ENCODE peak calls at places on chromosomes 1 and 21, in ten cellular contexts. Q is CD8-positive, alpha-beta memory T cell; O is pancreas; I is mesendoderm; G is stomach; F is left lung; L is MM.1S; W is BE2C; S is tibial artery; V is HAP-1. H is an unnamed sample. For H3K4me1 and H3K27me3, the result is how much of the 10 kb centered on the place peaks cover.

GRCh38 chr1:87714278-87714677 is 385.6 kb downstream of the LMO4 start:
- DNase-seq in Q (no peak), O (no peak), I (no peak), G (no peak), F (no peak), L (no peak), W (no peak), S (no peak), V (no peak), H (no peak)

GRCh38 chr1:244212792-244213475 is 161.9 kb downstream of the ZBTB18 start:
- DNase-seq in Q (no peak), O (no peak), I (no peak), G (no peak), F (no peak), L (no peak), W (no peak), S (no peak), V (no peak), H (no peak)

GRCh38 chr21:16913010-16913409 is 599.8 kb upstream of the CXADR start:
- DNase-seq in Q (no peak), O (no peak), I (peak), G (no peak), F (no peak), L (no peak), W (peak), S (no peak), V (no peak), H (no peak)

GRCh38 chr21:35585155-35585554 is 475.2 kb downstream of the SETD4 start:
- DNase-seq in Q (no peak), O (no peak), I (no peak), G (no peak), F (no peak), L (no peak), W (no peak), S (no peak), V (no peak), H (no peak)

GRCh38 chr1:233664254-233664653 is 50.3 kb downstream of the KCNK1 start:
- DNase-seq in Q (no peak), O (no peak), I (no peak), G (no peak), F (no peak), L (no peak), W (no peak), S (no peak), V (no peak), H (no peak)

GRCh38 chr1:102529446-102529845 is 532.7 kb upstream of the OLFM3 start:
- DNase-seq in Q (no peak), O (no peak), I (peak), G (no peak), F (no peak), L (no peak), W (no peak), S (no peak), V (no peak), H (no peak)

GRCh38 chr1:7108251-7108650 is 323.0 kb downstream of the CAMTA1 start:
- DNase-seq in Q (no peak), O (no peak), I (no peak), G (no peak), F (no peak), L (peak), W (no peak), S (no peak), V (no peak), H (no peak)

GRCh38 chr1:224435999-224436398 is 1.4 kb upstream of the WDR26 start:
- DNase-seq in Q (no peak), O (no peak), I (no peak), G (no peak), F (no peak), L (no peak), W (no peak), S (no peak), V (no peak), H (no peak)

GRCh38 chr1:8797230-8797629 is 20.2 kb downstream of the RERE start:
- DNase-seq in Q (no peak), O (no peak), I (no peak), G (no peak), F (no peak), L (no peak), W (no peak), S (no peak), V (no peak), H (no peak)

GRCh38 chr21:21406918-21407317 is 408.7 kb downstream of the NCAM2 start:
- DNase-seq in Q (no peak), O (no peak), I (no peak), G (no peak), F (no peak), L (peak), W (no peak), S (no peak), V (no peak), H (no peak)

GRCh38 chr1:200336111-200336845 is 73.6 kb downstream of the ZNF281 start:
- DNase-seq in Q (no peak), O (no peak), I (peak), G (no peak), F (no peak), L (no peak), W (no peak), S (no peak), V (no peak), H (no peak)

GRCh38 chr1:229407206-229408026 is 26.5 kb downstream of the ACTA1 start:
- DNase-seq in Q (no peak), O (no peak), I (peak), G (no peak), F (no peak), L (no peak), W (no peak), S (no peak), V (no peak), H (no peak)

GRCh38 chr1:109543988-109544735 is 4.3 kb upstream of the GNAI3 start:
- DNase-seq in Q (no peak), O (no peak), I (peak), G (no peak), F (no peak), L (no peak), W (no peak), S (no peak), V (no peak), H (no peak)

GRCh38 chr1:219330669-219331068 is 157.0 kb downstream of the LYPLAL1 start:
- DNase-seq in Q (no peak), O (no peak), I (no peak), G (no peak), F (no peak), L (no peak), W (no peak), S (no peak), V (no peak), H (no peak)

GRCh38 chr1:87051965-87052364 is 137.5 kb downstream of the HS2ST1 start:
- DNase-seq in Q (no peak), O (no peak), I (no peak), G (no peak), F (no peak), L (no peak), W (no peak), S (no peak), V (no peak), H (no peak)

GRCh38 chr21:24840287-24840686 is 767.0 kb downstream of the MRPL39 start:
- DNase-seq in Q (no peak), O (peak), I (no peak), G (no peak), F (peak), L (no peak), W (no peak), S (no peak), V (no peak), H (no peak)

GRCh38 chr1:208278638-208279037 is 34.5 kb upstream of the PLXNA2 start:
- DNase-seq in Q (no peak), O (no peak), I (peak), G (no peak), F (no peak), L (no peak), W (no peak), S (no peak), V (no peak), H (no peak)

GRCh38 chr1:182299728-182300581 is 91.6 kb downstream of the GLUL start:
- DNase-seq in Q (no peak), O (no peak), I (peak), G (peak), F (peak), L (no peak), W (no peak), S (peak), V (no peak), H (peak)

GRCh38 chr1:103266036-103266435 is 157.7 kb upstream of the COL11A1 start:
- DNase-seq in Q (no peak), O (no peak), I (no peak), G (no peak), F (no peak), L (no peak), W (no peak), S (no peak), V (no peak), H (no peak)

GRCh38 chr1:84619383-84620093 is 45.3 kb upstream of the CTBS start:
- DNase-seq in Q (no peak), O (no peak), I (peak), G (no peak), F (no peak), L (no peak), W (peak), S (no peak), V (no peak), H (no peak)

GRCh38 chr1:66729130-66729922 is 22.9 kb upstream of the DYNLT5 start:
- DNase-seq in Q (no peak), O (no peak), I (no peak), G (no peak), F (no peak), L (peak), W (no peak), S (no peak), V (no peak), H (no peak)

GRCh38 chr21:18368193-18368592 is 35.4 kb downstream of the TMPRSS15 start:
- DNase-seq in Q (no peak), O (no peak), I (peak), G (no peak), F (no peak), L (no peak), W (no peak), S (no peak), V (no peak), H (no peak)

GRCh38 chr1:173355281-173356031 is 121.7 kb upstream of the PRDX6 start:
- DNase-seq in Q (no peak), O (no peak), I (no peak), G (no peak), F (no peak), L (no peak), W (no peak), S (no peak), V (no peak), H (no peak)

GRCh38 chr1:166691476-166691875 is 147.8 kb upstream of the POGK start:
- DNase-seq in Q (no peak), O (no peak), I (no peak), G (no peak), F (no peak), L (no peak), W (no peak), S (no peak), V (no peak), H (no peak)

GRCh38 chr1:17586172-17586963 is 46.9 kb downstream of the ARHGEF10L start:
- DNase-seq in Q (no peak), O (no peak), I (peak), G (no peak), F (no peak), L (no peak), W (no peak), S (peak), V (no peak), H (no peak)

DNA sequence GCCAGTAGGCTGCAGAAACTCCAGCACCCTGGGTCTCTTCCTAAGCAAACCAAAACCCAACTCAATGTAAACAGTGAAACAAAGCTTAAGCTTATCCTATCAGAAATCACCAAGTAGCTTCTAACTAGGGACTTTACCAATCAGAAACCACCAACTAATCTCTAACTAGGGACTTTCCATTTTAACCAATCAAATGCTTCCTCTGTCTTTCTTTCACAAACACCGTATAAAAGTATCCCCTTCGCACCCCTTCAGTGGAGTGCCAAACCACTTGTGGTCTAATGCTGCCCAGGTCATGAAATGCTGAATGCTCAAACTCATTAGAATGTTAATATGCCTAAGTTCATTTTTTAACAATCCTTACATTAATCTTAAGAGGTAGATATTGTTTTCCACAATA is 250.5 kb upstream of the DUSP10 start:
- DNase-seq in Q (no peak), O (no peak), I (no peak), G (no peak), F (no peak), L (no peak), W (no peak), S (no peak), V (no peak), H (no peak)
- H3K4me1 ChIP-seq in Q (under half), O (under half), I (under half), G (under half), F (under half), L (under half), W (under half), S (under half), V (under half), H (under half)

GRCh38 chr1:21664806-21665588 is 4.2 kb downstream of the RAP1GAP start:
- DNase-seq in Q (no peak), O (no peak), I (no peak), G (peak), F (no peak), L (no peak), W (no peak), S (peak), V (no peak), H (no peak)
- H3K27me3 ChIP-seq in Q (under half), O (under half), I (under half), G (under half), F (half or more), L (under half), W (under half), S (under half), V (under half), H (under half)

DNA sequence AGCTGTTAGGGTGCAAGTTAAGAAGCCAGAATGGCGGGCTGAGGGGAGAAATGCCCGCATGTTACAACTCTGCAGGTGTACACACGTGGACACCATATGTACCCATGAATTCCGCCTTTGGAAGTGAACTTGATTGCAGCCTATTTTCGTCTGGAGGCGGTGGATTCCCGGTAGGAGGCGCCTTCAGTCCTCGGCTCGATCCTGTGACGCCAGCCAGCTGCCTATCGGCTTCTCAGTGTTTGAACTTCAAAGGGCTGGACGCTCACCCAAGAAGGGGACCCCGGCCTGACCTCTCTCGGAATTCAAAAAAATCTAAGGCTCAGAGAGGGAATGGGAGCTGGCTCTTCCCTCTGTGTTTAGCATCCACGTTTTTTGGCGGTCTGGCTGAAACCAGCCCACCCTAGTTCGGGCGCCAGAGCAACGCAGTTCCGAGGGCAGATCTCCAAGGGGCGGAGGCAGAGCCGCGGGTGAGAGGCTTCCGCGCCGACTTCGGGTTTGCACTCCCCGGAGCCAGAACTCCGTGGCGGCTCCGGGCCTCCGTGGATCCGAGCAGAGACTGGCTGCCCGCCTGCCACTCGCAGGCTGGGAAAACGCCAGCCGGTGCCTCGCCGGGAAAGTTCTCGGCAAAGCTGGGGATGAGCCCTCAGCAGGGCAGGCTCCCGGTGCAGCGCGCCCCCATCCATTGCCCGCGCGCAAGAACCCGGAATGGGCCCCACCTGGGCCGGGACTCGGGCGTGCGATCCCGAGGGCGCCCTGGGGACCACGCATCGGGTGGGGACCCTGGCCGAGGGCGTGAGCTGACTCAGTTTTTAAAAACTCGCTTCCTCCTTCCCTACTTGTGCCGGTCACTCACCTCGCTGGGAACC is 996 bp upstream of the TMEM51 start:
- DNase-seq in Q (no peak), O (peak), I (peak), G (peak), F (peak), L (peak), W (peak), S (peak), V (peak), H (peak)
- H3K4me1 ChIP-seq in Q (under half), O (under half), I (under half), G (under half), F (half or more), L (under half), W (under half), S (under half), V (under half), H (under half)

GRCh38 chr1:117178756-117179155 is 32.0 kb downstream of the VTCN1 start:
- DNase-seq in Q (no peak), O (no peak), I (no peak), G (no peak), F (no peak), L (no peak), W (no peak), S (no peak), V (no peak), H (no peak)
- H3K27me3 ChIP-seq in Q (under half), O (under half), I (under half), G (under half), F (under half), L (under half), W (under half), S (under half), V (under half), H (under half)

DNA sequence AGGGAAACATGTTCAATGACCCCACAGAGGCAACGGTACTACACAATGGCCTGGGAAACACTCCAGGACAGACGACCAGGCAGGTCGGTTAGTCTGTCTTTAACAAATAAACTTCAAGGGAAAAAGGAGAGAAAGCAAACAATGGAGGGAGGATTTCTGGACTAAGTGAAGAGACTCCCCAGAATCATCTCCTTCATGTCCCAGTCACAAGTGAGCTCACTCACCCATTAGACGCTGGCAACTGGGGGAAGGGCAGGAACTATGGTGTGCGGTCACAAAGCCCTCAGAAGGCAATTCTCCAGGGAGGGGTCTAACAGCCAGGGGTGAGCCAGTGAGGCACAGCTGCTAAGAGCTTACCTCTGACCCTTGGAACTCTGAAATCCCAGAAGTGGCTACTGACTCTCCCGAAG is 55.7 kb upstream of the NADK start:
- DNase-seq in Q (no peak), O (peak), I (peak), G (no peak), F (no peak), L (no peak), W (peak), S (peak), V (peak), H (no peak)
- H3K4me1 ChIP-seq in Q (under half), O (under half), I (under half), G (under half), F (under half), L (under half), W (under half), S (under half), V (under half), H (under half)

GRCh38 chr1:160085686-160086089 is 4.3 kb downstream of the KCNJ9 start:
- DNase-seq in Q (peak), O (peak), I (peak), G (peak), F (peak), L (peak), W (peak), S (peak), V (peak), H (peak)
- H3K27me3 ChIP-seq in Q (under half), O (under half), I (under half), G (under half), F (under half), L (under half), W (under half), S (under half), V (under half), H (under half)

GRCh38 chr1:92945748-92946270 is 15.5 kb downstream of the DIPK1A start:
- DNase-seq in Q (no peak), O (no peak), I (no peak), G (no peak), F (no peak), L (no peak), W (no peak), S (no peak), V (no peak), H (no peak)
- H3K4me1 ChIP-seq in Q (under half), O (under half), I (under half), G (under half), F (under half), L (under half), W (under half), S (half or more), V (under half), H (under half)

DNA sequence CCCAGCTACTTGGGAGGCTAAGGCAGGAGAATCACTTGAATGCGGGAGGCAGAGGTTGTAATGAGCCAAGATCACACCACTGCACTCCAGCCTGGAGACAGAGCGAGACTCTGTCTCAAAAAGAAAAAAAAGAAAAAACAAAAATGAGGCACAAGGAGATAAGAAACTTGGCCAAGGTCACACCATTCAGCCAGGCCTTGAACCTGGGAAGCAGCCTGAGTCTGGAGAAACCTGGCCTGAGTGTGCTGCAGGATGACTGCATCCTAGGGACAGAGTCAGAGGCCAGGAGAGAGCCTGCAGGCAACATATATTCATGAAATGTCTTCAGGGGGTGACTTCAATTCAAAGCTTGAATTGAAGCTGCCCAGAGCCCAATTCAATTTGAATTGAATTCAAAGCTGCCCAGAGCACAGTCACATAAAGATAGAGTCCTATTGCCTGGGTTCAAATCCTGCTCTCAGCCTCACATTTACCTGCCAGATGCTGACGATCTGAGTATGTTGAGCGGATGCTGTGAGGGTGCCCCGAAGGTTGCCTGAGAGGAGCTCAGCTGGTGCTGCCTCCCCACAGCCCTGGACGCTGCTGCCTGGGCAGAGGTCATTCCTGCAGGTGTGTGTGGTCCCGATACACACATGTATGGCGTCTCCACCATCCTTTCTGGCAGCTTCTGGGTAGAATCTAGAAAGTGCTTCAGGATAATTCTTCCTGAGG is 307.7 kb downstream of the AJAP1 start:
- DNase-seq in Q (no peak), O (no peak), I (no peak), G (no peak), F (no peak), L (no peak), W (no peak), S (no peak), V (no peak), H (no peak)
- H3K27me3 ChIP-seq in Q (under half), O (under half), I (under half), G (under half), F (under half), L (half or more), W (under half), S (under half), V (under half), H (under half)

DNA sequence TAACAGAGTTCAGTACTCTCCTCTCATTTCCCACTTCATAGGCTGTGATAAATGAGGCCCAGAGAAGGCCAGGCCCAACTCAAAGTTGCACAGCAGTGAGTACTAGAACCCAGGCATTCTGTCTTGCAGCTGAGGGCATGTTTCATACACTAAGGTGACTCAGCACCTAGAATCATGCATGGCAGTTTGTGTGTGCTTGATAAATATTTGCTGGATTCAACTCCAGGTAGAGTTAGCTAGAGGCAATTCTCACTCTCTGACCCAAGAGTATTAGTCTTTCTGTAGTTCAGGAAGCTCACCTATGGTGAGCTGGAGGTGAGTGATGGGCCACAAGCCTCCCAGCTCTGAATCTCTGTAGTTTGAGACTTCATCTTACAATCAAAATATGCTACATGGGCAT is 10.7 kb downstream of the NKAIN1 start:
- DNase-seq in Q (no peak), O (no peak), I (no peak), G (no peak), F (no peak), L (no peak), W (no peak), S (no peak), V (no peak), H (no peak)
- H3K4me1 ChIP-seq in Q (under half), O (under half), I (under half), G (under half), F (under half), L (under half), W (under half), S (under half), V (under half), H (under half)

H was measured in Caco-2.